ENCODE peak calls at places on chromosome 19, in ten cellular contexts. O, V, D, P, B, Y, W, N, X and G are unnamed samples.

GRCh38 chr19:6312018-6312417 is 21.4 kb downstream of the ACER1 start:
- ATAC-seq in O (no peak), N (no peak), W (no peak), D (no peak), V (no peak), B (no peak), X (no peak), Y (no peak), P (no peak), G (no peak)

GRCh38 chr19:16654151-16654550 is 5.8 kb downstream of the SMIM7 start:
- ATAC-seq in B (no peak), Y (no peak), O (peak; percentile 20), V (no peak), W (no peak), D (no peak), X (no peak), N (no peak), P (no peak), G (no peak)

GRCh38 chr19:7953060-7953459 is 9.6 kb upstream of the TIMM44 start:
- ATAC-seq in N (no peak), X (no peak), V (no peak), Y (peak; percentile 54), D (no peak), P (no peak), W (peak; percentile 42), B (no peak), O (no peak), G (no peak)

GRCh38 chr19:10237702-10238101 is 6.6 kb upstream of the S1PR2 start:
- ATAC-seq in B (no peak), P (no peak), Y (no peak), W (peak; percentile 14), D (no peak), X (peak; percentile 26), N (no peak), V (no peak), O (peak; percentile 4), G (peak; percentile 28)

GRCh38 chr19:10079031-10079453 is 7.1 kb upstream of the SHFL start:
- ATAC-seq in Y (no peak), P (peak; percentile 91), X (no peak), D (no peak), N (no peak), W (no peak), O (peak; percentile 72), B (no peak), V (no peak), G (no peak)

GRCh38 chr19:45402469-45403070 is 2.3 kb downstream of the PPP1R13L start:
- ATAC-seq in Y (peak; percentile 14), V (no peak), N (no peak), B (no peak), W (no peak), D (no peak), X (no peak), P (peak; percentile 4), O (peak; percentile 8), G (no peak)

GRCh38 chr19:788821-789472 is 8.3 kb upstream of the PTBP1 start:
- ATAC-seq in W (no peak), V (peak; percentile 47), Y (no peak), P (no peak), B (peak; percentile 23), D (no peak), N (peak; percentile 43), O (no peak), X (peak; percentile 23), G (peak; percentile 31)

GRCh38 chr19:14105680-14106079 is 11.9 kb downstream of the PRKACA start:
- ATAC-seq in P (no peak), N (no peak), W (no peak), O (peak; percentile 90), V (no peak), X (no peak), B (no peak), Y (no peak), D (no peak), G (no peak)

GRCh38 chr19:32526895-32527294 is 54.1 kb upstream of the PDCD5 start:
- ATAC-seq in X (no peak), W (no peak), D (no peak), B (no peak), O (no peak), N (no peak), Y (no peak), V (no peak), P (no peak), G (no peak)

GRCh38 chr19:58440556-58440955 is 603 bp upstream of the ZNF132 start:
- ATAC-seq in V (peak; percentile 2), D (no peak), P (no peak), O (no peak), N (no peak), W (no peak), B (no peak), X (peak; percentile 28), Y (no peak), G (peak; percentile 4)

GRCh38 chr19:13600091-13600490 is 93.8 kb upstream of the CACNA1A start:
- ATAC-seq in W (no peak), V (no peak), O (no peak), B (no peak), Y (no peak), P (no peak), D (no peak), N (no peak), X (no peak), G (no peak)

GRCh38 chr19:35009424-35010415 is 9.6 kb downstream of the GRAMD1A start:
- ATAC-seq in D (no peak), W (no peak), X (no peak), N (peak; percentile 5), B (no peak), O (no peak), V (no peak), Y (no peak), P (no peak), G (no peak)

DNA sequence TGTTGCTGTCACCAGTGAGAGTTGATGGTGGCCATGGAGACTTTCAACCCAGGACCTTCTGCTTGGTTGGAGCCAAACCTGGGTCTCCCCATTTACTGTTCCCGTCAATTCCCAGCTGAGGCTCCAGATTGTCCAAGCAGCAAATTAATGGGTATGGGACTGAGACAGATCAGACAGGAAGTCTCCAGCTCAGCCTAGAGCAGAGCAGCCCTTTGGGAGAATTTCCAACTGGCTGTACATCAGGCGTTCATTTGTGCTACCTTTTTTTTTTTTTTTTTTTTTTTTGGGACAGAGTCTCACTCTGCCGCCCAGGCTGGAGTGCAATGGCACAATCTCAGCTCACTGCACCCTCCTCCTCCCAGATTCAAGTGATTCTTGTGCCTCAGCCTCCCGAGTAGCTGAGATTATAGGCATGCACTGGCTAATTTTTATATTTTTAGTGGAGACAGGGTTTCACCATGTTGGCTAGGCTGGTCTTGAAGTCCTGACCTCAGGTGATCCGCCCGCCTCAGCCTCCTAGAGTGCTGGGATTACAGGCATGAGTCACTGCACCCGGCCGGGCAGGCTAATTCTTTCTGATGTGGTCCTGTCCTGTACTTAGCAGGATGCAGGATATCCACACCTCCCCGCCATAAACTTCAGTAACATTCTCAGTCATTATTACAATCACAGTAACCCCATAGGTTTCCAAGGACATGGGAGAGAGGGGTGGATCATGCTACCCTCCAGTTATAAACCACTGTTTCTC is 9.3 kb downstream of the MAP3K10 start:
- ATAC-seq in B (no peak), O (peak; percentile 25), N (no peak), Y (no peak), X (no peak), D (no peak), W (peak; percentile 55), P (no peak), V (no peak), G (no peak)
- H3K4me1 ChIP-seq in B (no peaks in the 10 kb centered on the region), O (no peaks in the 10 kb centered on the region), N (no peaks in the 10 kb centered on the region), Y (no peaks in the 10 kb centered on the region), X (no peaks in the 10 kb centered on the region), D (no peaks in the 10 kb centered on the region), W (no peaks in the 10 kb centered on the region), P (no peaks in the 10 kb centered on the region), V (no peaks in the 10 kb centered on the region), G (no peaks in the 10 kb centered on the region)

DNA sequence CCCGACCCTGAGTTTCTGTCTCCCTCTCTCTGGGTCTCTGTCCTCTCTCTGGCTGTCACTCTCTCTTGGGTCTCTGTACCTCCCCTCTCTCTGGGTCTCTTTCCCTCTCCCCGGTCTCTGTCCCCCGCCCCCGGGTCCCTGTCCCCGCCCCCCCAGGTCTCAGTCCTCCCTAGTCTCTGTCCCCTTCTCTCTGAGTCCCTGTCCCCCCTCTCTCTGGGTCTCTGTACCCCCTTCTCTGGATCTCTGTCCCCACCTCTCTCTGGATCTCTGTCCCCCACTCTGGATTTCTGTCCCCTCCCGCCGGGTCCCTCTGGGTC is 2.3 kb upstream of the FTL start:
- ATAC-seq in O (no peak), P (no peak), W (no peak), B (no peak), Y (no peak), N (no peak), V (no peak), D (no peak), X (no peak), G (no peak)
- H3K4me1 ChIP-seq in O (peaks cover 49% of the 10 kb centered on the region), P (peaks cover 39% of the 10 kb centered on the region), W (peaks cover 31% of the 10 kb centered on the region), B (peaks cover 30% of the 10 kb centered on the region), Y (peaks cover 22% of the 10 kb centered on the region), N (peaks cover 27% of the 10 kb centered on the region), V (peaks cover 32% of the 10 kb centered on the region), D (peaks cover 26% of the 10 kb centered on the region), X (no peaks in the 10 kb centered on the region), G (peaks cover 28% of the 10 kb centered on the region)

DNA sequence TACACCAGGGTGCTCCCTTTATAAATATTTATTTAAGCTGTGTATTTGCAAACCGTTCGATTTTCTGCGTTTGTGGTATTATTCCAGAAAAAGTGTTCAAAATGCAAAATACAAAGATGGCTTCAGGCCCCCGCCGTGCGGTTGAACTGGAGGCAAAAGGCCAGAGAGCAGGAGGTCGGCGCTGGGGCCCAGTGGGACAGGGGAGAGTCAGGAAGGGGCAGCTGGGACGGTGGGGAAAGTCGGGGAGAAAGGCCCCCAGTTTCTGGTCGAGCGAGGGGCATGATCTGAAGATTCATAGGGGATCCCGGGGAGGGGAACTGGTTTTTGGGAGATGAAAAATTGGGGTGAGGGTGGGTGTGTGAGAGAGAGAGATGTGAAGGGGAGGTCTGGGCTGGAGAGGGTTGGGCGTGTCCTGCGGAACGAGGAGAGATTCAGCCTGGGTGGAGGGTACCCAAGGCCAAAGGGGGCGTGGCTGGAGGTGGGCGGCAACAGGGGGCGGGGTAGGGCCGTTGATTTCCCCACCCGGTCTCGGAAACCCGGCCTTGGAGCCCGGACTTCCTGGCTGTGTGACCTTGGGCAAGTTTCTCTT is 678 bp downstream of the ISOC2 start:
- ATAC-seq in B (peak; percentile 72), N (peak; percentile 40), P (peak; percentile 34), Y (no peak), V (peak; percentile 68), X (peak; percentile 89), O (peak; percentile 57), D (peak; percentile 48), W (peak; percentile 49), G (peak; percentile 69)
- H3K4me1 ChIP-seq in B (peaks cover 2% of the 10 kb centered on the region), N (peaks cover 12% of the 10 kb centered on the region), P (peaks cover 29% of the 10 kb centered on the region), Y (peaks cover 9% of the 10 kb centered on the region), V (no peaks in the 10 kb centered on the region), X (no peaks in the 10 kb centered on the region), O (peaks cover 10% of the 10 kb centered on the region), D (no peaks in the 10 kb centered on the region), W (peaks cover 13% of the 10 kb centered on the region), G (peaks cover 5% of the 10 kb centered on the region)

DNA sequence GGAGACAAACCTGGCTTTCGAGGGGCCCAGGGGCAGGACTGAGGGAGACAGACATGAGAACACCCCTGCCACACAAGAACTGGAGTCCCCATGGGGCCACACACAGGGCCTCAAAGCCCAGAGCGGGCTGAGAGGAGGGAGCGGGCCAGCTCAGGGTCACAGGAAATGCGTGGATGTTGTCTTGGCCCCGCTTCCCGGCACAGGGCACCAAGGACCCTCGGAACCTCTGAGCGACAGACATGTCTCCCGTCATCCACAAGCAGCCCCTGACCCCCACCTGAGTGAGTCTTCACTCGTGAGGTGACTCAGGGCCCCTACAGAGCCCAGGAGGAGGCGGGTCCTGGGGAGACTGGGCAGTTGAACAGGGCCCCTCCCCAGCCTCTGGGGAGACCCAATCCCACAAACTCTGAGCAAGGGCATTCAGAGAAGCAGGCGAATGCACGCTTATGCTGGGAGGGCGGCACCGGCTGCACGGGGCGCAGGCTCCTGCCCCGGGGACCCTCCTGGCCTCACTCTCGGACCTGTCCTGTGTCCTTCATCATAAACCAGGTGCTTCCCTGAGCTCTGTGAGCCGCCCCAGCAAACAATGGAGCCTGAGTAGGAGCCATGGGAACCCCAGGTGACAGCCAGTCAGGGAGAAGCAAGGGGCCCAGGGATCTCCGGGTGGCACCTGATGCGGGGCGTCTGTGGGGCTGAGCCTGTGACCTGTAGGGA is 20.1 kb downstream of the SGTA start:
- ATAC-seq in P (no peak), V (no peak), B (peak; percentile 6), X (no peak), D (no peak), O (no peak), W (no peak), Y (no peak), N (no peak), G (no peak)
- H3K4me1 ChIP-seq in P (no peaks in the 10 kb centered on the region), V (no peaks in the 10 kb centered on the region), B (no peaks in the 10 kb centered on the region), X (no peaks in the 10 kb centered on the region), D (no peaks in the 10 kb centered on the region), O (no peaks in the 10 kb centered on the region), W (no peaks in the 10 kb centered on the region), Y (no peaks in the 10 kb centered on the region), N (no peaks in the 10 kb centered on the region), G (no peaks in the 10 kb centered on the region)